ENCODE peak calls at places on chromosomes 3 and 15, in nine cellular contexts. A is PC-3; X is stromal cell of bone marrow; G is stimulated activated effector memory CD8-positive, alpha-beta T cell treated with anti-CD3 and anti-CD28 coated beads, Interleukin-12 subunit alpha, Interleukin-12 subunit beta, amount 100 ng/mL, for 72 hours; Y is NCI-H82; P is naive thymus-derived CD8-positive, alpha-beta T cell; T is WTC11; S is left ventricle myocardium inferior; J is erythroblast. Q is an unnamed sample.
A peak's percentile ranks its signal among the peaks of the same experiment; 100 is the strongest.

GRCh38 chr3:119302697-119303630 is 8.8 kb downstream of the ARHGAP31 start:
- DNase-seq in A (peak; percentile 19), X (no peak), G (no peak), Y (no peak), P (no peak), T (no peak), S (no peak), J (no peak), Q (no peak)

GRCh38 chr3:159634414-159634813 is 354.2 kb upstream of the IL12A start:
- DNase-seq in A (peak; percentile 77), X (no peak), G (no peak), Y (no peak), P (no peak), T (no peak), S (no peak), J (no peak), Q (no peak)

GRCh38 chr3:4906107-4906621 is 73.1 kb upstream of the BHLHE40 start:
- DNase-seq in A (peak; percentile 90), X (no peak), G (no peak), Y (peak; percentile 78), P (no peak), T (no peak), S (no peak), J (no peak), Q (no peak)

GRCh38 chr3:46517016-46517770 is 19.4 kb downstream of the RTP3 start:
- DNase-seq in A (peak; percentile 97), X (peak; percentile 71), G (no peak), Y (no peak), P (no peak), T (no peak), S (no peak), J (no peak), Q (no peak)

GRCh38 chr3:183587337-183587736 is 31.8 kb upstream of the KLHL6 start:
- DNase-seq in A (no peak), X (no peak), G (no peak), Y (no peak), P (peak; percentile 7), T (no peak), S (no peak), J (no peak), Q (no peak)

GRCh38 chr3:132032959-132033358 is 1.9 kb downstream of the CPNE4 start:
- DNase-seq in A (no peak), X (no peak), G (no peak), Y (no peak), P (no peak), T (no peak), S (no peak), J (no peak), Q (no peak)

GRCh38 chr15:37181339-37181738 is 81.0 kb upstream of the MEIS2 start:
- DNase-seq in A (no peak), X (no peak), G (no peak), Y (no peak), P (no peak), T (no peak), S (no peak), J (no peak), Q (no peak)

GRCh38 chr3:61719278-61719977 is 158.1 kb downstream of the PTPRG start:
- DNase-seq in A (no peak), X (no peak), G (no peak), Y (no peak), P (no peak), T (no peak), S (no peak), J (no peak), Q (no peak)

GRCh38 chr3:27976933-27977332 is 254.8 kb upstream of the EOMES start:
- DNase-seq in A (peak; percentile 66), X (peak; percentile 77), G (no peak), Y (no peak), P (no peak), T (no peak), S (no peak), J (no peak), Q (peak; percentile 17)

GRCh38 chr3:13570391-13571194 is 21.7 kb downstream of the FBLN2 start:
- DNase-seq in A (no peak), X (no peak), G (no peak), Y (no peak), P (no peak), T (no peak), S (no peak), J (no peak), Q (no peak)

GRCh38 chr3:65854606-65855304 is 184.0 kb downstream of the MAGI1 start:
- DNase-seq in A (peak; percentile 27), X (no peak), G (no peak), Y (peak; percentile 41), P (no peak), T (no peak), S (no peak), J (no peak), Q (no peak)

GRCh38 chr15:90086868-90087268 is 15.4 kb downstream of the IDH2 start:
- DNase-seq in A (peak; percentile 68), X (no peak), G (peak; percentile 28), Y (peak; percentile 67), P (peak; percentile 49), T (peak; percentile 68), S (no peak), J (peak; percentile 55), Q (no peak)

GRCh38 chr3:117019082-117019713 is 309.6 kb downstream of the TUSC7 start:
- DNase-seq in A (peak; percentile 72), X (peak; percentile 56), G (no peak), Y (peak; percentile 90), P (no peak), T (peak; percentile 70), S (peak; percentile 24), J (peak; percentile 37), Q (peak; percentile 37)

GRCh38 chr3:10738688-10739372 is 77.2 kb upstream of the SLC6A11 start:
- DNase-seq in A (peak; percentile 84), X (peak; percentile 41), G (peak; percentile 64), Y (peak; percentile 88), P (peak; percentile 68), T (peak; percentile 90), S (peak; percentile 73), J (peak; percentile 62), Q (peak; percentile 28)

GRCh38 chr3:57826952-57827723 is 71.0 kb downstream of the SLMAP start:
- DNase-seq in A (peak; percentile 25), X (no peak), G (no peak), Y (no peak), P (no peak), T (no peak), S (no peak), J (no peak), Q (no peak)

GRCh38 chr3:117184574-117184973 is 475.0 kb downstream of the TUSC7 start:
- DNase-seq in A (no peak), X (peak; percentile 45), G (no peak), Y (no peak), P (no peak), T (no peak), S (no peak), J (no peak), Q (no peak)

GRCh38 chr3:12840591-12841084 is 727 bp downstream of the RPL32 start:
- DNase-seq in A (no peak), X (no peak), G (no peak), Y (peak; percentile 19), P (no peak), T (no peak), S (no peak), J (no peak), Q (no peak)

GRCh38 chr3:68666409-68667193 is 265.7 kb downstream of the TAFA4 start:
- DNase-seq in A (no peak), X (peak; percentile 13), G (no peak), Y (no peak), P (no peak), T (no peak), S (no peak), J (no peak), Q (no peak)

GRCh38 chr3:111338059-111338698 is 203.8 kb upstream of the CD96 start:
- DNase-seq in A (peak; percentile 92), X (peak; percentile 60), G (no peak), Y (peak; percentile 80), P (peak; percentile 33), T (peak; percentile 62), S (no peak), J (peak; percentile 18), Q (peak; percentile 57)

GRCh38 chr3:11120091-11120845 is 34.0 kb upstream of the HRH1 start:
- DNase-seq in A (no peak), X (peak; percentile 74), G (no peak), Y (no peak), P (no peak), T (no peak), S (no peak), J (no peak), Q (no peak)

GRCh38 chr15:100704281-100705055 is 102.1 kb downstream of the ASB7 start:
- DNase-seq in A (peak; percentile 97), X (peak; percentile 89), G (no peak), Y (no peak), P (no peak), T (no peak), S (no peak), J (no peak), Q (peak; percentile 85)

GRCh38 chr3:109922898-109923297 is 585.6 kb upstream of the DPPA4 start:
- DNase-seq in A (no peak), X (no peak), G (no peak), Y (no peak), P (no peak), T (no peak), S (no peak), J (no peak), Q (no peak)

GRCh38 chr3:38343797-38344594 is 2.6 kb upstream of the XYLB start:
- DNase-seq in A (peak; percentile 34), X (no peak), G (no peak), Y (no peak), P (no peak), T (no peak), S (no peak), J (no peak), Q (no peak)

GRCh38 chr3:158725348-158725966 is 6.8 kb downstream of the RARRES1 start:
- DNase-seq in A (peak; percentile 94), X (peak; percentile 99), G (no peak), Y (no peak), P (no peak), T (no peak), S (no peak), J (peak; percentile 17), Q (peak; percentile 89)

GRCh38 chr3:194383276-194383940 is 13.9 kb upstream of the LRRC15 start:
- DNase-seq in A (no peak), X (no peak), G (no peak), Y (no peak), P (no peak), T (no peak), S (no peak), J (no peak), Q (no peak)

GRCh38 chr3:151918253-151919029 is 45.0 kb downstream of the SUCNR1 start:
- DNase-seq in A (peak; percentile 79), X (no peak), G (no peak), Y (peak; percentile 68), P (peak; percentile 21), T (no peak), S (no peak), J (peak; percentile 65), Q (no peak)

GRCh38 chr3:71893120-71893519 is 108.2 kb upstream of the PROK2 start:
- DNase-seq in A (no peak), X (no peak), G (no peak), Y (no peak), P (no peak), T (no peak), S (no peak), J (no peak), Q (no peak)

GRCh38 chr3:142279965-142280590 is 54.7 kb upstream of the GK5 start:
- DNase-seq in A (peak; percentile 76), X (peak; percentile 66), G (peak; percentile 21), Y (peak; percentile 94), P (peak; percentile 58), T (peak; percentile 20), S (no peak), J (peak; percentile 77), Q (peak; percentile 63)